ENCODE peak calls at places on chromosomes 2 and 18, in four cellular contexts. One of them, this sample, is unnamed.

GRCh38 chr18:23828426-23828825 is 139.2 kb downstream of the LAMA3 start:
- DNase-seq in OCI-LY7: peak; percentile 53
- DNase-seq in tibial nerve: no peak
- DNase-seq in CD8-positive, alpha-beta memory T cell: peak; percentile 16
- DNase-seq in this sample: no peak

GRCh38 chr2:142130111-142131015 is 453 bp downstream of the LRP1B start:
- DNase-seq in OCI-LY7: no peak
- DNase-seq in tibial nerve: peak; percentile 36
- DNase-seq in CD8-positive, alpha-beta memory T cell: no peak
- DNase-seq in this sample: no peak

GRCh38 chr2:157190151-157190550 is 67.4 kb upstream of the GALNT5 start:
- DNase-seq in OCI-LY7: no peak
- DNase-seq in tibial nerve: no peak
- DNase-seq in CD8-positive, alpha-beta memory T cell: no peak
- DNase-seq in this sample: no peak

GRCh38 chr2:28366496-28367282 is 26.0 kb upstream of the FOSL2 start:
- DNase-seq in OCI-LY7: no peak
- DNase-seq in tibial nerve: no peak
- DNase-seq in CD8-positive, alpha-beta memory T cell: peak; percentile 46
- DNase-seq in this sample: no peak

GRCh38 chr2:53445376-53446072 is 322.1 kb upstream of the CHAC2 start:
- DNase-seq in OCI-LY7: no peak
- DNase-seq in tibial nerve: no peak
- DNase-seq in CD8-positive, alpha-beta memory T cell: no peak
- DNase-seq in this sample: peak; percentile 78

GRCh38 chr2:158204741-158205165 is 103.1 kb downstream of the UPP2 start:
- DNase-seq in OCI-LY7: no peak
- DNase-seq in tibial nerve: no peak
- DNase-seq in CD8-positive, alpha-beta memory T cell: no peak
- DNase-seq in this sample: no peak

GRCh38 chr2:198314559-198315153 is 510.3 kb downstream of the PLCL1 start:
- DNase-seq in OCI-LY7: peak; percentile 82
- DNase-seq in tibial nerve: peak; percentile 12
- DNase-seq in CD8-positive, alpha-beta memory T cell: no peak
- DNase-seq in this sample: peak; percentile 73

GRCh38 chr2:197556456-197556855 is 40.6 kb downstream of the MOB4 start:
- DNase-seq in OCI-LY7: no peak
- DNase-seq in tibial nerve: no peak
- DNase-seq in CD8-positive, alpha-beta memory T cell: no peak
- DNase-seq in this sample: no peak

GRCh38 chr2:98912221-98912851 is 23.7 kb downstream of the CRACDL start:
- DNase-seq in OCI-LY7: no peak
- DNase-seq in tibial nerve: no peak
- DNase-seq in CD8-positive, alpha-beta memory T cell: no peak
- DNase-seq in this sample: no peak

GRCh38 chr2:27717070-27717453 is 53.4 kb downstream of the SLC4A1AP start:
- DNase-seq in OCI-LY7: no peak
- DNase-seq in tibial nerve: no peak
- DNase-seq in CD8-positive, alpha-beta memory T cell: no peak
- DNase-seq in this sample: no peak

GRCh38 chr2:94982156-94982555 is 43.4 kb upstream of the MAL start:
- DNase-seq in OCI-LY7: no peak
- DNase-seq in tibial nerve: no peak
- DNase-seq in CD8-positive, alpha-beta memory T cell: no peak
- DNase-seq in this sample: no peak

GRCh38 chr2:101820519-101820918 is 123.0 kb downstream of the MAP4K4 start:
- DNase-seq in OCI-LY7: no peak
- DNase-seq in tibial nerve: no peak
- DNase-seq in CD8-positive, alpha-beta memory T cell: no peak
- DNase-seq in this sample: no peak

GRCh38 chr18:36783792-36784191 is 45.0 kb downstream of the TPGS2 start:
- DNase-seq in OCI-LY7: no peak
- DNase-seq in tibial nerve: no peak
- DNase-seq in CD8-positive, alpha-beta memory T cell: no peak
- DNase-seq in this sample: no peak

GRCh38 chr18:3402962-3403585 is 46.9 kb upstream of the TGIF1 start:
- DNase-seq in OCI-LY7: peak; percentile 68
- DNase-seq in tibial nerve: no peak
- DNase-seq in CD8-positive, alpha-beta memory T cell: no peak
- DNase-seq in this sample: peak; percentile 58

GRCh38 chr2:2324565-2325101 is 6.4 kb downstream of the MYT1L start:
- DNase-seq in OCI-LY7: no peak
- DNase-seq in tibial nerve: no peak
- DNase-seq in CD8-positive, alpha-beta memory T cell: no peak
- DNase-seq in this sample: no peak

GRCh38 chr18:10420561-10421352 is 33.7 kb upstream of the APCDD1 start:
- DNase-seq in OCI-LY7: no peak
- DNase-seq in tibial nerve: no peak
- DNase-seq in CD8-positive, alpha-beta memory T cell: no peak
- DNase-seq in this sample: no peak

GRCh38 chr18:34153711-34154110 is 71.0 kb downstream of the NOL4 start:
- DNase-seq in OCI-LY7: peak; percentile 34
- DNase-seq in tibial nerve: no peak
- DNase-seq in CD8-positive, alpha-beta memory T cell: no peak
- DNase-seq in this sample: peak; percentile 80

GRCh38 chr2:98835831-98836385 is 100.1 kb downstream of the CRACDL start:
- DNase-seq in OCI-LY7: no peak
- DNase-seq in tibial nerve: no peak
- DNase-seq in CD8-positive, alpha-beta memory T cell: peak; percentile 54
- DNase-seq in this sample: no peak

GRCh38 chr2:134086594-134087219 is 167.2 kb upstream of the MGAT5 start:
- DNase-seq in OCI-LY7: no peak
- DNase-seq in tibial nerve: no peak
- DNase-seq in CD8-positive, alpha-beta memory T cell: no peak
- DNase-seq in this sample: no peak

GRCh38 chr2:73906847-73907505 is 14.2 kb downstream of the ACTG2 start:
- DNase-seq in OCI-LY7: no peak
- DNase-seq in tibial nerve: no peak
- DNase-seq in CD8-positive, alpha-beta memory T cell: no peak
- DNase-seq in this sample: no peak

GRCh38 chr2:191114403-191114886 is 36.3 kb downstream of the STAT4 start:
- DNase-seq in OCI-LY7: no peak
- DNase-seq in tibial nerve: peak; percentile 6
- DNase-seq in CD8-positive, alpha-beta memory T cell: no peak
- DNase-seq in this sample: no peak

GRCh38 chr2:180191352-180192124 is 184.4 kb upstream of the CWC22 start:
- DNase-seq in OCI-LY7: no peak
- DNase-seq in tibial nerve: no peak
- DNase-seq in CD8-positive, alpha-beta memory T cell: no peak
- DNase-seq in this sample: no peak
- H3K4me1 ChIP-seq in OCI-LY7: no peaks in the 10 kb centered on the region
- H3K4me1 ChIP-seq in tibial nerve: no peaks in the 10 kb centered on the region
- H3K4me1 ChIP-seq in CD8-positive, alpha-beta memory T cell: no peaks in the 10 kb centered on the region
- H3K4me1 ChIP-seq in this sample: no peaks in the 10 kb centered on the region

GRCh38 chr18:70296781-70297180 is 7.9 kb downstream of the SOCS6 start:
- DNase-seq in OCI-LY7: no peak
- DNase-seq in tibial nerve: no peak
- DNase-seq in CD8-positive, alpha-beta memory T cell: no peak
- DNase-seq in this sample: no peak
- H3K4me3 ChIP-seq in OCI-LY7: no peak overlapping the region
- H3K4me3 ChIP-seq in tibial nerve: no peak overlapping the region
- H3K4me3 ChIP-seq in CD8-positive, alpha-beta memory T cell: no peak overlapping the region
- H3K4me3 ChIP-seq in this sample: no peak overlapping the region

GRCh38 chr2:163348843-163349395 is 386.9 kb downstream of the FIGN start:
- DNase-seq in OCI-LY7: no peak
- DNase-seq in tibial nerve: peak; percentile 6
- DNase-seq in CD8-positive, alpha-beta memory T cell: no peak
- DNase-seq in this sample: peak; percentile 41
- H3K27ac ChIP-seq in OCI-LY7: no peak overlapping the region
- H3K27ac ChIP-seq in tibial nerve: peak overlapping the region; percentile 78
- H3K27ac ChIP-seq in CD8-positive, alpha-beta memory T cell: no peak overlapping the region
- H3K27ac ChIP-seq in this sample: no peak overlapping the region

DNA sequence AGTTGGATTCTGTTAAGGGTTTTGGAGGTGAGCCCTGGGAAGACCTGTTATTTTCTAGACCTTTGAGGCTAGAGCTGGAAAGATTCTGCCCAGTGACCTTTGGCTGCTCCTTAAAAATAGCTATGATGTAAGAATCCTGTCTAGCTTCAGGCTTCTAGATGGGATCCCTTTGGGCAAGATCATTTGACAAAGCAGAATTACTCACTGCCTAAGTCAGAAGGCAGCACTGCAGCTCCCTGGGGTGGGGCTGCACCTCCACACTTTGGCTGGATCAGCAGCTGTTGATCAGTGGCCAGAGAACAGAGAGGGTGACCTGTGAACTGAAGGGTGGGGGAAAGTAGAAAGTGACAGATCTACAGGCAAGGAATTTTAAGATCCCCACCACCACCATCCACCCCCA is 103.8 kb downstream of the ASAP2 start:
- DNase-seq in OCI-LY7: no peak
- DNase-seq in tibial nerve: peak; percentile 73
- DNase-seq in CD8-positive, alpha-beta memory T cell: no peak
- DNase-seq in this sample: no peak
- H3K4me1 ChIP-seq in OCI-LY7: no peaks in the 10 kb centered on the region
- H3K4me1 ChIP-seq in tibial nerve: peaks cover 39% of the 10 kb centered on the region
- H3K4me1 ChIP-seq in CD8-positive, alpha-beta memory T cell: no peaks in the 10 kb centered on the region
- H3K4me1 ChIP-seq in this sample: no peaks in the 10 kb centered on the region

GRCh38 chr2:54999182-54999581 is 51.1 kb downstream of the RTN4 start:
- DNase-seq in OCI-LY7: peak; percentile 14
- DNase-seq in tibial nerve: no peak
- DNase-seq in CD8-positive, alpha-beta memory T cell: no peak
- DNase-seq in this sample: peak; percentile 84
- H3K4me3 ChIP-seq in OCI-LY7: no peak overlapping the region
- H3K4me3 ChIP-seq in tibial nerve: no peak overlapping the region
- H3K4me3 ChIP-seq in CD8-positive, alpha-beta memory T cell: no peak overlapping the region
- H3K4me3 ChIP-seq in this sample: peak overlapping the region; percentile 51

This sample was measured in Karpas-422.